ENCODE peak calls at places on chromosomes 5 and 9, in four cellular contexts. L, J, C and Y are unnamed samples.

GRCh38 chr5:131957721-131958483 is 12.4 kb upstream of the MEIKIN start:
- DNase-seq in L (no peak), J (no peak), C (no peak), Y (no peak)

GRCh38 chr5:71586941-71587708 is at the start of gene MCCC2:
- DNase-seq in L (peak), J (peak), C (peak), Y (peak)

GRCh38 chr9:16461231-16461840 is 409.1 kb downstream of the BNC2 start:
- DNase-seq in L (no peak), J (no peak), C (no peak), Y (no peak)

GRCh38 chr9:136623016-136623848 is 39.5 kb upstream of the EGFL7 start:
- DNase-seq in L (no peak), J (no peak), C (no peak), Y (no peak)

GRCh38 chr5:37722236-37723146 is 117.3 kb downstream of the GDNF start:
- DNase-seq in L (no peak), J (peak), C (no peak), Y (peak)

GRCh38 chr9:137113385-137114159 is 961 bp downstream of the DPP7 start:
- DNase-seq in L (no peak), J (no peak), C (no peak), Y (peak)

GRCh38 chr9:37963936-37964739 is 60.2 kb upstream of the SLC25A51 start:
- DNase-seq in L (no peak), J (peak), C (no peak), Y (peak)

GRCh38 chr9:93969328-93969661 is 14.1 kb upstream of the BARX1 start:
- DNase-seq in L (no peak), J (no peak), C (no peak), Y (no peak)

GRCh38 chr9:18216376-18216775 is 257.6 kb upstream of the ADAMTSL1 start:
- DNase-seq in L (no peak), J (no peak), C (no peak), Y (no peak)

GRCh38 chr5:173714551-173715428 is 98.3 kb upstream of the BOD1 start:
- DNase-seq in L (no peak), J (peak), C (no peak), Y (peak)

GRCh38 chr5:158953929-158954534 is 145.7 kb downstream of the EBF1 start:
- DNase-seq in L (no peak), J (peak), C (no peak), Y (peak)

GRCh38 chr9:16143947-16144890 is 591.4 kb downstream of the CCDC171 start:
- DNase-seq in L (no peak), J (no peak), C (no peak), Y (no peak)

GRCh38 chr9:108665856-108666784 is 189.7 kb downstream of the ACTL7B start:
- DNase-seq in L (no peak), J (peak), C (no peak), Y (peak)

GRCh38 chr9:102594216-102594615 is 400.9 kb upstream of the CYLC2 start:
- DNase-seq in L (no peak), J (no peak), C (no peak), Y (no peak)

GRCh38 chr5:123422433-123423277 is 548 bp downstream of the CEP120 start:
- DNase-seq in L (no peak), J (no peak), C (no peak), Y (peak)

GRCh38 chr5:114435220-114435481 is 73.3 kb downstream of the KCNN2 start:
- DNase-seq in L (no peak), J (no peak), C (no peak), Y (no peak)

GRCh38 chr9:130069048-130069447 is 15.3 kb downstream of the GPR107 start:
- DNase-seq in L (no peak), J (no peak), C (no peak), Y (no peak)

GRCh38 chr5:69450116-69450515 is 35.2 kb downstream of the MARVELD2 start:
- DNase-seq in L (no peak), J (peak), C (no peak), Y (peak)

GRCh38 chr5:140554454-140554853 is 2.8 kb downstream of the SRA1 start:
- DNase-seq in L (no peak), J (peak), C (no peak), Y (peak)

GRCh38 chr5:174799146-174799545 is 74.8 kb downstream of the MSX2 start:
- DNase-seq in L (no peak), J (peak), C (no peak), Y (peak)

GRCh38 chr5:100464418-100464817 is 70.8 kb upstream of the FAM174A start:
- DNase-seq in L (no peak), J (peak), C (no peak), Y (peak)

GRCh38 chr9:88710449-88710848 is 175.5 kb downstream of the NXNL2 start:
- DNase-seq in L (no peak), J (peak), C (no peak), Y (peak)

GRCh38 chr9:8558176-8558575 is 758.6 kb upstream of the DMAC1 start:
- DNase-seq in L (no peak), J (peak), C (no peak), Y (no peak)

GRCh38 chr9:104882574-104882973 is 45.4 kb downstream of the ABCA1 start:
- DNase-seq in L (no peak), J (no peak), C (no peak), Y (no peak)

GRCh38 chr5:36530249-36530648 is 76.2 kb upstream of the SLC1A3 start:
- DNase-seq in L (no peak), J (no peak), C (no peak), Y (peak)

GRCh38 chr9:127723450-127723849 is 7.6 kb downstream of the TTC16 start:
- DNase-seq in L (no peak), J (no peak), C (no peak), Y (peak)

GRCh38 chr9:137103206-137103999 is 11.1 kb downstream of the DPP7 start:
- DNase-seq in L (no peak), J (no peak), C (no peak), Y (no peak)

GRCh38 chr5:142481410-142481809 is 156.6 kb upstream of the SPRY4 start:
- DNase-seq in L (no peak), J (no peak), C (no peak), Y (no peak)

GRCh38 chr5:144484124-144484897 is 313.6 kb downstream of the KCTD16 start:
- DNase-seq in L (no peak), J (peak), C (no peak), Y (peak)

GRCh38 chr9:75855509-75855908 is 35.0 kb upstream of the PCSK5 start:
- DNase-seq in L (no peak), J (peak), C (no peak), Y (peak)

GRCh38 chr5:157126-157715 is 34.1 kb upstream of the LRRC14B start:
- DNase-seq in L (no peak), J (no peak), C (no peak), Y (no peak)

GRCh38 chr5:181189962-181190710 is 14.9 kb downstream of the TRIM7 start:
- DNase-seq in L (no peak), J (no peak), C (peak), Y (no peak)

GRCh38 chr9:108351571-108351970 is 504.2 kb downstream of the ACTL7B start:
- DNase-seq in L (no peak), J (no peak), C (no peak), Y (no peak)

GRCh38 chr5:55176176-55176818 is 3.3 kb upstream of the CDC20B start:
- DNase-seq in L (no peak), J (peak), C (no peak), Y (peak)

GRCh38 chr9:126696764-126697145 is 83.0 kb downstream of the LMX1B start:
- DNase-seq in L (no peak), J (no peak), C (no peak), Y (no peak)

GRCh38 chr9:28620011-28620410 is 1046.7 kb upstream of the C9orf72 start:
- DNase-seq in L (no peak), J (no peak), C (no peak), Y (no peak)

GRCh38 chr9:136151848-136152542 is 33.3 kb upstream of the TMEM250 start:
- DNase-seq in L (no peak), J (no peak), C (no peak), Y (no peak)

GRCh38 chr5:175347027-175347426 is 97.0 kb downstream of the DRD1 start:
- DNase-seq in L (no peak), J (no peak), C (no peak), Y (no peak)

GRCh38 chr9:132948482-132949050 is 4.2 kb upstream of the TSC1 start:
- DNase-seq in L (no peak), J (no peak), C (no peak), Y (no peak)